ENCODE peak calls at places on chromosomes 12 and 14, in eight cellular contexts. One of them, this sample, is unnamed.

GRCh38 chr14:52711666-52712065 is 4.7 kb downstream of the PSMC6 start:
- DNase-seq in IMR-90: peak; percentile 52
- DNase-seq in AG04450: no peak
- DNase-seq in psoas muscle: no peak
- DNase-seq in tibial artery: no peak
- DNase-seq in fibroblast of lung: peak; percentile 15
- DNase-seq in coronary artery: no peak
- DNase-seq in tibial nerve: no peak
- DNase-seq in this sample: no peak

GRCh38 chr12:54891717-54892478 is 37.6 kb downstream of the MUCL1 start:
- DNase-seq in IMR-90: no peak
- DNase-seq in AG04450: no peak
- DNase-seq in psoas muscle: no peak
- DNase-seq in tibial artery: no peak
- DNase-seq in fibroblast of lung: peak; percentile 34
- DNase-seq in coronary artery: no peak
- DNase-seq in tibial nerve: no peak
- DNase-seq in this sample: no peak

GRCh38 chr14:92677087-92677668 is 71.2 kb downstream of the LGMN start:
- DNase-seq in IMR-90: no peak
- DNase-seq in AG04450: no peak
- DNase-seq in psoas muscle: no peak
- DNase-seq in tibial artery: no peak
- DNase-seq in fibroblast of lung: no peak
- DNase-seq in coronary artery: peak; percentile 61
- DNase-seq in tibial nerve: no peak
- DNase-seq in this sample: no peak

GRCh38 chr12:103392722-103393121 is 103.0 kb downstream of the C12orf42 start:
- DNase-seq in IMR-90: no peak
- DNase-seq in AG04450: no peak
- DNase-seq in psoas muscle: no peak
- DNase-seq in tibial artery: no peak
- DNase-seq in fibroblast of lung: no peak
- DNase-seq in coronary artery: no peak
- DNase-seq in tibial nerve: no peak
- DNase-seq in this sample: no peak

GRCh38 chr12:41514907-41515306 is 326.8 kb downstream of the PDZRN4 start:
- DNase-seq in IMR-90: no peak
- DNase-seq in AG04450: no peak
- DNase-seq in psoas muscle: no peak
- DNase-seq in tibial artery: no peak
- DNase-seq in fibroblast of lung: no peak
- DNase-seq in coronary artery: no peak
- DNase-seq in tibial nerve: no peak
- DNase-seq in this sample: no peak

GRCh38 chr12:7282844-7283243 is 21.0 kb upstream of the ACSM4 start:
- DNase-seq in IMR-90: no peak
- DNase-seq in AG04450: no peak
- DNase-seq in psoas muscle: no peak
- DNase-seq in tibial artery: no peak
- DNase-seq in fibroblast of lung: no peak
- DNase-seq in coronary artery: no peak
- DNase-seq in tibial nerve: no peak
- DNase-seq in this sample: no peak

GRCh38 chr14:69281450-69282169 is 21.7 kb downstream of the GALNT16 start:
- DNase-seq in IMR-90: peak; percentile 5
- DNase-seq in AG04450: no peak
- DNase-seq in psoas muscle: no peak
- DNase-seq in tibial artery: no peak
- DNase-seq in fibroblast of lung: no peak
- DNase-seq in coronary artery: no peak
- DNase-seq in tibial nerve: no peak
- DNase-seq in this sample: no peak

GRCh38 chr12:87171356-87171755 is 857.8 kb downstream of the C12orf50 start:
- DNase-seq in IMR-90: no peak
- DNase-seq in AG04450: no peak
- DNase-seq in psoas muscle: no peak
- DNase-seq in tibial artery: no peak
- DNase-seq in fibroblast of lung: no peak
- DNase-seq in coronary artery: no peak
- DNase-seq in tibial nerve: no peak
- DNase-seq in this sample: no peak

GRCh38 chr14:85595981-85596380 is 66.0 kb downstream of the FLRT2 start:
- DNase-seq in IMR-90: no peak
- DNase-seq in AG04450: no peak
- DNase-seq in psoas muscle: no peak
- DNase-seq in tibial artery: no peak
- DNase-seq in fibroblast of lung: no peak
- DNase-seq in coronary artery: no peak
- DNase-seq in tibial nerve: no peak
- DNase-seq in this sample: no peak

GRCh38 chr12:11968041-11968383 is 102.7 kb upstream of the BCL2L14 start:
- DNase-seq in IMR-90: no peak
- DNase-seq in AG04450: no peak
- DNase-seq in psoas muscle: no peak
- DNase-seq in tibial artery: no peak
- DNase-seq in fibroblast of lung: no peak
- DNase-seq in coronary artery: no peak
- DNase-seq in tibial nerve: no peak
- DNase-seq in this sample: no peak

GRCh38 chr12:6294533-6295186 is 15.8 kb upstream of the PLEKHG6 start:
- DNase-seq in IMR-90: no peak
- DNase-seq in AG04450: no peak
- DNase-seq in psoas muscle: no peak
- DNase-seq in tibial artery: no peak
- DNase-seq in fibroblast of lung: no peak
- DNase-seq in coronary artery: peak; percentile 64
- DNase-seq in tibial nerve: no peak
- DNase-seq in this sample: no peak

GRCh38 chr12:80472912-80473500 is 29.0 kb downstream of the PTPRQ start:
- DNase-seq in IMR-90: peak; percentile 81
- DNase-seq in AG04450: peak; percentile 41
- DNase-seq in psoas muscle: no peak
- DNase-seq in tibial artery: no peak
- DNase-seq in fibroblast of lung: peak; percentile 90
- DNase-seq in coronary artery: no peak
- DNase-seq in tibial nerve: no peak
- DNase-seq in this sample: peak; percentile 83

GRCh38 chr12:30754383-30754749 is 385 bp downstream of the CAPRIN2 start:
- DNase-seq in IMR-90: no peak
- DNase-seq in AG04450: no peak
- DNase-seq in psoas muscle: no peak
- DNase-seq in tibial artery: no peak
- DNase-seq in fibroblast of lung: no peak
- DNase-seq in coronary artery: no peak
- DNase-seq in tibial nerve: peak; percentile 5
- DNase-seq in this sample: no peak

GRCh38 chr12:89083491-89083890 is 268.8 kb downstream of the DUSP6 start:
- DNase-seq in IMR-90: no peak
- DNase-seq in AG04450: no peak
- DNase-seq in psoas muscle: no peak
- DNase-seq in tibial artery: no peak
- DNase-seq in fibroblast of lung: no peak
- DNase-seq in coronary artery: no peak
- DNase-seq in tibial nerve: no peak
- DNase-seq in this sample: no peak

GRCh38 chr14:72634910-72635647 is 258.8 kb downstream of the DPF3 start:
- DNase-seq in IMR-90: no peak
- DNase-seq in AG04450: no peak
- DNase-seq in psoas muscle: no peak
- DNase-seq in tibial artery: no peak
- DNase-seq in fibroblast of lung: no peak
- DNase-seq in coronary artery: no peak
- DNase-seq in tibial nerve: no peak
- DNase-seq in this sample: no peak

GRCh38 chr12:6942331-6942665 is 1.3 kb upstream of the RNU7-1 start:
- DNase-seq in IMR-90: no peak
- DNase-seq in AG04450: no peak
- DNase-seq in psoas muscle: peak; percentile 19
- DNase-seq in tibial artery: no peak
- DNase-seq in fibroblast of lung: peak; percentile 25
- DNase-seq in coronary artery: no peak
- DNase-seq in tibial nerve: no peak
- DNase-seq in this sample: no peak

GRCh38 chr12:18361431-18361830 is 100.1 kb downstream of the PIK3C2G start:
- DNase-seq in IMR-90: no peak
- DNase-seq in AG04450: no peak
- DNase-seq in psoas muscle: no peak
- DNase-seq in tibial artery: no peak
- DNase-seq in fibroblast of lung: no peak
- DNase-seq in coronary artery: no peak
- DNase-seq in tibial nerve: no peak
- DNase-seq in this sample: no peak

GRCh38 chr12:3199551-3200031 is 122.4 kb downstream of the TSPAN9 start:
- DNase-seq in IMR-90: peak; percentile 59
- DNase-seq in AG04450: no peak
- DNase-seq in psoas muscle: no peak
- DNase-seq in tibial artery: no peak
- DNase-seq in fibroblast of lung: peak; percentile 52
- DNase-seq in coronary artery: no peak
- DNase-seq in tibial nerve: no peak
- DNase-seq in this sample: peak; percentile 40

GRCh38 chr12:51827925-51828818 is 20.3 kb downstream of the FIGNL2 start:
- DNase-seq in IMR-90: peak; percentile 64
- DNase-seq in AG04450: no peak
- DNase-seq in psoas muscle: no peak
- DNase-seq in tibial artery: no peak
- DNase-seq in fibroblast of lung: peak; percentile 14
- DNase-seq in coronary artery: no peak
- DNase-seq in tibial nerve: no peak
- DNase-seq in this sample: peak; percentile 64

GRCh38 chr12:72035625-72036024 is 97.0 kb downstream of the TPH2 start:
- DNase-seq in IMR-90: no peak
- DNase-seq in AG04450: no peak
- DNase-seq in psoas muscle: no peak
- DNase-seq in tibial artery: no peak
- DNase-seq in fibroblast of lung: no peak
- DNase-seq in coronary artery: no peak
- DNase-seq in tibial nerve: no peak
- DNase-seq in this sample: no peak

GRCh38 chr14:103091883-103092222 is 2.7 kb upstream of the EXOC3L4 start:
- DNase-seq in IMR-90: no peak
- DNase-seq in AG04450: no peak
- DNase-seq in psoas muscle: no peak
- DNase-seq in tibial artery: no peak
- DNase-seq in fibroblast of lung: no peak
- DNase-seq in coronary artery: no peak
- DNase-seq in tibial nerve: no peak
- DNase-seq in this sample: no peak

GRCh38 chr12:23004473-23005020 is 379.6 kb downstream of the ETNK1 start:
- DNase-seq in IMR-90: no peak
- DNase-seq in AG04450: no peak
- DNase-seq in psoas muscle: no peak
- DNase-seq in tibial artery: no peak
- DNase-seq in fibroblast of lung: no peak
- DNase-seq in coronary artery: no peak
- DNase-seq in tibial nerve: no peak
- DNase-seq in this sample: no peak

GRCh38 chr12:31859232-31859977 is 99.8 kb upstream of the RESF1 start:
- DNase-seq in IMR-90: no peak
- DNase-seq in AG04450: no peak
- DNase-seq in psoas muscle: no peak
- DNase-seq in tibial artery: no peak
- DNase-seq in fibroblast of lung: no peak
- DNase-seq in coronary artery: no peak
- DNase-seq in tibial nerve: no peak
- DNase-seq in this sample: no peak

DNA sequence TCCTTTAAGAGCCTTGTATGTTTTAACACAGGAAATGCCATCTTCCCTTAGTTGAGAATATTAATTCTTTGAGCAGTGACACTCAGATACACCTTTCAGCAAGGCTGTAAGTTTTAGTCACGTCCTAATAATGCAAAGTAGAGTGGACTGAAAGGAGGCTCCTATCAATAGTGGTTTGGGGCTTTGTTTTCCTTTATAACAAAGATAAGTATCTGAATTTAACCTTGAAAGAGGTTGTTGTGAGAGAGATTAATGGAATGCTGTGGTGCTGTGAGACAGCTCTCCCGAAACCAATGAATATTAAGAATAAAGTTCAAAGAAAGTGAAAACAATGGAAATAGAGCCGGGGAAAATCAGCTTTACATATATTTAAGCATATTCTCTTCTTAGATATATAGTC is 259.6 kb downstream of the ERC1 start:
- DNase-seq in IMR-90: no peak
- DNase-seq in AG04450: no peak
- DNase-seq in psoas muscle: no peak
- DNase-seq in tibial artery: no peak
- DNase-seq in fibroblast of lung: no peak
- DNase-seq in coronary artery: no peak
- DNase-seq in tibial nerve: no peak
- DNase-seq in this sample: no peak
- H3K4me3 ChIP-seq in IMR-90: no peak overlapping the region
- H3K4me3 ChIP-seq in AG04450: no peak overlapping the region
- H3K4me3 ChIP-seq in psoas muscle: no peak overlapping the region
- H3K4me3 ChIP-seq in tibial artery: no peak overlapping the region
- H3K4me3 ChIP-seq in fibroblast of lung: no peak overlapping the region
- H3K4me3 ChIP-seq in coronary artery: no peak overlapping the region
- H3K4me3 ChIP-seq in tibial nerve: no peak overlapping the region
- H3K4me3 ChIP-seq in this sample: no peak overlapping the region

GRCh38 chr14:56840221-56840620 is 29.9 kb upstream of the OTX2 start:
- DNase-seq in IMR-90: no peak
- DNase-seq in AG04450: no peak
- DNase-seq in psoas muscle: no peak
- DNase-seq in tibial artery: no peak
- DNase-seq in fibroblast of lung: no peak
- DNase-seq in coronary artery: no peak
- DNase-seq in tibial nerve: no peak
- DNase-seq in this sample: no peak
- TF ChIP-seq CTCF in IMR-90: no peak
- TF ChIP-seq CTCF in AG04450: no peak
- TF ChIP-seq CTCF in psoas muscle: no peak
- TF ChIP-seq CTCF in tibial artery: no peak
- TF ChIP-seq CTCF in fibroblast of lung: no peak
- TF ChIP-seq CTCF in coronary artery: no peak
- TF ChIP-seq CTCF in tibial nerve: no peak
- TF ChIP-seq CTCF in this sample: no peak

GRCh38 chr12:92178340-92178739 is 32.7 kb upstream of the BTG1 start:
- DNase-seq in IMR-90: no peak
- DNase-seq in AG04450: no peak
- DNase-seq in psoas muscle: no peak
- DNase-seq in tibial artery: no peak
- DNase-seq in fibroblast of lung: no peak
- DNase-seq in coronary artery: no peak
- DNase-seq in tibial nerve: no peak
- DNase-seq in this sample: no peak
- H3K4me3 ChIP-seq in IMR-90: no peak overlapping the region
- H3K4me3 ChIP-seq in AG04450: no peak overlapping the region
- H3K4me3 ChIP-seq in psoas muscle: no peak overlapping the region
- H3K4me3 ChIP-seq in tibial artery: no peak overlapping the region
- H3K4me3 ChIP-seq in fibroblast of lung: no peak overlapping the region
- H3K4me3 ChIP-seq in coronary artery: no peak overlapping the region
- H3K4me3 ChIP-seq in tibial nerve: no peak overlapping the region
- H3K4me3 ChIP-seq in this sample: no peak overlapping the region

DNA sequence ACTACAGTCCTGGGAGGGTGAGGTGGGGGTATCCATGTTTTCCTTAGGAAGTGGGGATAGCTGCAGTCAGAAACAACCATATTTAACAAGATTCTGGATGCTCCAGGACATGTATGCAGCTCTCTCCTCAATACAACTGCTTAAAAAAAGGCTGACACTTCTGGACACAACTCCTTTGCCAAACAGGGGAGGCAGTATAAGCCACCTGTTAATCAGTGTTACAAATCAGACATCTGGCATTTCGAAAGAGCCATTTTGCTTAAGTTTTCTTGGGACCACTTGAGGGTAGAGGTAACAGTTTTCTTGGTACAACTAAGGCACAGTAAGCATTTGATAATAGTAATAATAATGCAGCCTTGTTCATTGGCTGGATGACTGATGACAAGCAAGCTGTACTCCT is 47.1 kb downstream of the RPGRIP1 start:
- DNase-seq in IMR-90: no peak
- DNase-seq in AG04450: no peak
- DNase-seq in psoas muscle: no peak
- DNase-seq in tibial artery: no peak
- DNase-seq in fibroblast of lung: no peak
- DNase-seq in coronary artery: no peak
- DNase-seq in tibial nerve: no peak
- DNase-seq in this sample: peak; percentile 6
- TF ChIP-seq CTCF in IMR-90: no peak
- TF ChIP-seq CTCF in AG04450: no peak
- TF ChIP-seq CTCF in psoas muscle: no peak
- TF ChIP-seq CTCF in tibial artery: no peak
- TF ChIP-seq CTCF in fibroblast of lung: no peak
- TF ChIP-seq CTCF in coronary artery: no peak
- TF ChIP-seq CTCF in tibial nerve: no peak
- TF ChIP-seq CTCF in this sample: no peak